ENCODE peak calls at places on chromosomes 4 and X, in seven cellular contexts. P, M, O, A, K, R and U are unnamed samples.

GRCh38 chrX:38233891-38234807 is 13.5 kb upstream of the SRPX start:
- DNase-seq in P (no peak), M (peak; percentile 86), O (peak; percentile 38), A (no peak), K (peak; percentile 17), R (no peak), U (no peak)

GRCh38 chr4:143558823-143559756 is 45.6 kb downstream of the SMARCA5 start:
- DNase-seq in P (peak; percentile 89), M (peak; percentile 67), O (peak; percentile 18), A (peak; percentile 72), K (peak; percentile 69), R (peak; percentile 87), U (no peak)

GRCh38 chrX:55007633-55008032 is 7.5 kb downstream of the APEX2 start:
- DNase-seq in P (peak; percentile 75), M (peak; percentile 76), O (no peak), A (no peak), K (peak; percentile 24), R (no peak), U (no peak)

GRCh38 chr4:3868146-3868840 is 102.1 kb downstream of the ADRA2C start:
- DNase-seq in P (peak; percentile 42), M (peak; percentile 11), O (no peak), A (no peak), K (no peak), R (no peak), U (no peak)

GRCh38 chrX:104310084-104310483 is 55.4 kb upstream of the ESX1 start:
- DNase-seq in P (no peak), M (peak; percentile 41), O (no peak), A (no peak), K (no peak), R (no peak), U (no peak)

GRCh38 chrX:131792789-131793462 is 230.2 kb upstream of the STK26 start:
- DNase-seq in P (no peak), M (peak; percentile 81), O (peak; percentile 65), A (no peak), K (peak; percentile 61), R (no peak), U (no peak)

GRCh38 chr4:113496698-113497097 is 264.8 kb downstream of the CAMK2D start:
- DNase-seq in P (no peak), M (no peak), O (no peak), A (no peak), K (no peak), R (no peak), U (no peak)

GRCh38 chrX:41045960-41046567 is 39.2 kb upstream of the USP9X start:
- DNase-seq in P (peak; percentile 31), M (no peak), O (no peak), A (no peak), K (peak; percentile 2), R (no peak), U (no peak)

GRCh38 chrX:32530802-32531403 is 680.4 kb downstream of the DMD start:
- DNase-seq in P (peak; percentile 83), M (peak; percentile 14), O (peak; percentile 7), A (no peak), K (no peak), R (no peak), U (no peak)

GRCh38 chrX:107290019-107290418 is 83.6 kb downstream of the DNAAF6 start:
- DNase-seq in P (no peak), M (no peak), O (no peak), A (no peak), K (no peak), R (no peak), U (no peak)

GRCh38 chr4:158760866-158761265 is 8.0 kb upstream of the FNIP2 start:
- DNase-seq in P (no peak), M (peak; percentile 85), O (no peak), A (no peak), K (no peak), R (no peak), U (no peak)

GRCh38 chr4:16642897-16643296 is 255.5 kb downstream of the LDB2 start:
- DNase-seq in P (no peak), M (no peak), O (no peak), A (no peak), K (no peak), R (no peak), U (no peak)

GRCh38 chrX:101388604-101389003 is 2.2 kb upstream of the RPL36A start:
- DNase-seq in P (no peak), M (no peak), O (no peak), A (no peak), K (no peak), R (no peak), U (no peak)

GRCh38 chr4:119692001-119692400 is 63.4 kb upstream of the PDE5A start:
- DNase-seq in P (no peak), M (peak; percentile 54), O (no peak), A (no peak), K (no peak), R (no peak), U (no peak)

GRCh38 chr4:76689079-76689817 is 208.7 kb downstream of the SOWAHB start:
- DNase-seq in P (peak; percentile 65), M (peak; percentile 48), O (no peak), A (peak; percentile 65), K (no peak), R (no peak), U (peak; percentile 38)

GRCh38 chr4:84502333-84502954 is 3.4 kb upstream of the NKX6-1 start:
- DNase-seq in P (no peak), M (no peak), O (no peak), A (no peak), K (no peak), R (no peak), U (no peak)

GRCh38 chr4:140281828-140282227 is 91.6 kb upstream of the SCOC start:
- DNase-seq in P (no peak), M (no peak), O (no peak), A (no peak), K (no peak), R (no peak), U (no peak)

DNA sequence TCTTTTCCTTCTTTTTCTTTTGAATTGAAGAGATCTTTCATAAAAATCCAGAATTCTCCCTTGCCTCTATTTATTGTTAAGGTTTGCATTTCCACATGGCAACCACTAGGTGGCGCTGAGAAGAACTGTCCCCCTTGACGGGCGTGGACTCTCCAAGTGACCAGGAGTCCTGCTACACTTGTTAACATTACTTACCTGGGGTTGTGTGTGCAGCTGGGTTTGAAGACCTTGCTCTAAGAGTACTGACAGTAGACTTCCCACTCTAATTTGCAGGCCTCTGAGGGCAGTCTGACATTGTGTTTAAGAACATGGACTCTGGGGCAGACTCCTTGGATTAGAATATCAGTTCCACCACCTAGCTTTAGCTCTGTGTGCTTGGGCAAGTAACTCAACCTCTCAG is 52.8 kb downstream of the GPRIN3 start:
- DNase-seq in P (peak; percentile 45), M (peak; percentile 3), O (no peak), A (peak; percentile 40), K (no peak), R (no peak), U (no peak)
- TF ChIP-seq CTCF in P (peak; percentile 60), M (peak; percentile 76), O (peak; percentile 74), A (peak; percentile 66), K (peak; percentile 66), R (peak; percentile 82), U (peak; percentile 71)

DNA sequence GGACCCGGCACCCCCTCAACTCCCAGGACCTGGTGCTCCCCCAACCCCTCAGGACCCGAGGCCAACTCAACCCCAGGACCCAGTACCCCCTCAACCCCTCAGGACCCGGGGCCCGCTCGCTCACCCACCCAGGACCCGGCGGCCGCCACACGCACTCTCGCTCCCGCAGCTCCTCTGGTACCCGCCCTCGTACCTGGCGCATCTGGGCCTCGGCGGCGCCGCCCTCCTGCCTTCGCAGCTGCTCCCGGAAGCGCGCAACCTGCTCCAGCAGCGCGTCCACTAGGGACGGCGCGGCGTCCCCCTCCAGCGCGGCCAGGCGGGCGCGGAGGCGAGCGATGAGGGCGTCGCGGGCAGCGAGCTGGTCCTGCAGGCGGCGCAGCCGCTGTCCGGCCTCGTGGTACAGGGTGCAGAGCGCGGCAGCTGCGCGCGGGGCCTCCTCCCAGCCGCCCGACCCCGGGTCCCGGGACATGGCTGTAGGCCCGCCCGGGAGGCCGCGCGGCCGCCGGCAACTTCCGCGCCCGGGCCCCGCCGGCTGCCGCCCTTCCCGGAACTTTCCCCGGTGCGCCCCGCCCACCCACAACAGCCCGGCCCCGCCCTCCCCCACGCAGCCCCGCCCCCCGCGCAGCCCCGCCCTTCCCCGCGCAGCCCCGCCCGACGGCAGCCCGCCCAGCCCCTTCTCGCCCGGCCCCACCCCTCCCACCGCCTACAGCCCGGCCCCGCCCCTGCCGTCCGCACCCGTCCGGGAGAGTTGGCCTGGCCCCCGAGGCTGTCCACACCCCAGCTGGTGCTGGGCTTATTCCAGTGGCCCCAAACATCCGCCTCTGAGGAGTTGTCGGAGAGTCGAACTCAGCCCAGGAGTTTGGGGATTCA is at the start of gene TNIP2:
- DNase-seq in P (peak; percentile 92), M (peak; percentile 74), O (peak; percentile 19), A (peak; percentile 98), K (peak; percentile 89), R (no peak), U (peak; percentile 64)
- TF ChIP-seq CTCF in P (peak; percentile 38), M (peak; percentile 26), O (no peak), A (peak; percentile 28), K (peak; percentile 52), R (peak; percentile 74), U (no peak)

GRCh38 chr4:42399393-42399792 is 2.1 kb downstream of the SHISA3 start:
- DNase-seq in P (no peak), M (no peak), O (no peak), A (no peak), K (no peak), R (no peak), U (no peak)

GRCh38 chr4:42398448-42399355 is 1.4 kb downstream of the SHISA3 start:
- DNase-seq in P (peak; percentile 13), M (no peak), O (no peak), A (no peak), K (no peak), R (no peak), U (peak; percentile 45)

GRCh38 chr4:42401171-42401570 is 3.9 kb downstream of the SHISA3 start:
- DNase-seq in P (peak; percentile 9), M (no peak), O (no peak), A (no peak), K (no peak), R (no peak), U (no peak)

DNA sequence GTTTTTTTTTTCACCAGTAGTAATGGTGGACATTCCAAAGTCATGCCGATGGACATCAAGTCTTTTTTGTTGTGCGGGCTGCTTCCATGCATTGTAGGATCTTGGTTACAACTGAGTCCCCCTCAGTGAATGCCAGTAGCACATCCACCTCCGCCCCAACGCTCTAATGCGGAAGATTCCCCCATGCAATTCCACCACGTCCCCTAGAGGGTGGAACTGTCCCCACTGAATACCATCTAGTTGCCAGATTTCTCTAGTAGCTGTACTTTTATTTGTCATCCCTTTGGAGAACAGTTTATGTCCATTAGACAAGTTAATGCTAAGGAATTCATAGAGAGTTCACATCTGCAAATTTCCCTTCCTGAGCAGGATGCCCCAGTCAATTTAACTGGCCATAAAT is 6.7 kb downstream of the SHISA3 start:
- DNase-seq in P (no peak), M (no peak), O (no peak), A (no peak), K (no peak), R (no peak), U (no peak)
- TF ChIP-seq CTCF in P (no peak), M (no peak), O (no peak), A (no peak), K (no peak), R (no peak), U (no peak)

GRCh38 chr4:89482248-89482647 is 174.6 kb upstream of the GPRIN3 start:
- DNase-seq in P (peak; percentile 55), M (peak; percentile 39), O (no peak), A (peak; percentile 41), K (no peak), R (no peak), U (no peak)
- TF ChIP-seq CTCF in P (peak; percentile 51), M (peak; percentile 36), O (peak; percentile 43), A (peak; percentile 28), K (no peak), R (peak; percentile 72), U (no peak)